ENCODE peak calls at places on chromosomes 4 and X, in five cellular contexts. One of them, this sample, is unnamed.

GRCh38 chrX:136761410-136761809 is 19.3 kb downstream of the ARHGEF6 start:
- DNase-seq in WTC11: no peak
- DNase-seq in fibroblast of mammary gland: no peak
- DNase-seq in HFF-Myc: no peak
- DNase-seq in upper lobe of left lung: no peak
- DNase-seq in this sample: no peak

GRCh38 chrX:111504941-111505340 is 6.5 kb upstream of the SERTM2 start:
- DNase-seq in WTC11: no peak
- DNase-seq in fibroblast of mammary gland: no peak
- DNase-seq in HFF-Myc: no peak
- DNase-seq in upper lobe of left lung: no peak
- DNase-seq in this sample: no peak

GRCh38 chrX:74535211-74535621 is 79.2 kb downstream of the RLIM start:
- DNase-seq in fibroblast of mammary gland: peak; percentile 68
- DNase-seq in WTC11: peak; percentile 16
- DNase-seq in HFF-Myc: peak; percentile 40
- DNase-seq in upper lobe of left lung: no peak
- DNase-seq in this sample: peak; percentile 6

GRCh38 chr4:76630748-76631147 is 195.7 kb downstream of the SHROOM3 start:
- DNase-seq in upper lobe of left lung: no peak
- DNase-seq in WTC11: no peak
- DNase-seq in HFF-Myc: no peak
- DNase-seq in fibroblast of mammary gland: no peak
- DNase-seq in this sample: no peak

GRCh38 chr4:36310793-36311192 is 29.4 kb downstream of the DTHD1 start:
- DNase-seq in fibroblast of mammary gland: no peak
- DNase-seq in WTC11: no peak
- DNase-seq in upper lobe of left lung: no peak
- DNase-seq in HFF-Myc: no peak
- DNase-seq in this sample: no peak

GRCh38 chr4:75653845-75654503 is 19.2 kb downstream of the G3BP2 start:
- DNase-seq in HFF-Myc: no peak
- DNase-seq in upper lobe of left lung: no peak
- DNase-seq in WTC11: no peak
- DNase-seq in fibroblast of mammary gland: peak; percentile 48
- DNase-seq in this sample: no peak

GRCh38 chr4:85514117-85514516 is 39.2 kb downstream of the ARHGAP24 start:
- DNase-seq in fibroblast of mammary gland: no peak
- DNase-seq in HFF-Myc: no peak
- DNase-seq in WTC11: no peak
- DNase-seq in upper lobe of left lung: no peak
- DNase-seq in this sample: no peak

GRCh38 chr4:148173397-148174017 is 268.7 kb downstream of the NR3C2 start:
- DNase-seq in HFF-Myc: no peak
- DNase-seq in fibroblast of mammary gland: peak; percentile 49
- DNase-seq in WTC11: no peak
- DNase-seq in upper lobe of left lung: peak; percentile 16
- DNase-seq in this sample: no peak

GRCh38 chr4:120291541-120291940 is 224.9 kb upstream of the MAD2L1 start:
- DNase-seq in upper lobe of left lung: no peak
- DNase-seq in WTC11: no peak
- DNase-seq in fibroblast of mammary gland: no peak
- DNase-seq in HFF-Myc: no peak
- DNase-seq in this sample: no peak

GRCh38 chrX:118179718-118180117 is 63.1 kb upstream of the KLHL13 start:
- DNase-seq in HFF-Myc: no peak
- DNase-seq in upper lobe of left lung: no peak
- DNase-seq in WTC11: no peak
- DNase-seq in fibroblast of mammary gland: no peak
- DNase-seq in this sample: no peak

GRCh38 chr4:147928400-147928799 is 196.5 kb downstream of the ARHGAP10 start:
- DNase-seq in HFF-Myc: no peak
- DNase-seq in fibroblast of mammary gland: no peak
- DNase-seq in upper lobe of left lung: no peak
- DNase-seq in WTC11: no peak
- DNase-seq in this sample: no peak

GRCh38 chr4:101126044-101126443 is 221.3 kb downstream of the PPP3CA start:
- DNase-seq in HFF-Myc: peak; percentile 12
- DNase-seq in upper lobe of left lung: no peak
- DNase-seq in fibroblast of mammary gland: peak; percentile 55
- DNase-seq in WTC11: no peak
- DNase-seq in this sample: no peak

GRCh38 chr4:67934628-67935027 is 28.7 kb downstream of the TMPRSS11A start:
- DNase-seq in fibroblast of mammary gland: no peak
- DNase-seq in WTC11: no peak
- DNase-seq in HFF-Myc: no peak
- DNase-seq in upper lobe of left lung: no peak
- DNase-seq in this sample: no peak

GRCh38 chr4:40672528-40673522 is 43.2 kb upstream of the RBM47 start:
- DNase-seq in fibroblast of mammary gland: peak; percentile 99
- DNase-seq in WTC11: peak; percentile 26
- DNase-seq in upper lobe of left lung: no peak
- DNase-seq in HFF-Myc: peak; percentile 73
- DNase-seq in this sample: no peak

GRCh38 chr4:65170768-65171514 is 499.3 kb downstream of the EPHA5 start:
- DNase-seq in upper lobe of left lung: no peak
- DNase-seq in HFF-Myc: no peak
- DNase-seq in WTC11: no peak
- DNase-seq in fibroblast of mammary gland: no peak
- DNase-seq in this sample: no peak

GRCh38 chr4:158020734-158021346 is 152.0 kb downstream of the GASK1B start:
- DNase-seq in HFF-Myc: no peak
- DNase-seq in WTC11: no peak
- DNase-seq in fibroblast of mammary gland: peak; percentile 94
- DNase-seq in upper lobe of left lung: no peak
- DNase-seq in this sample: no peak

GRCh38 chrX:84044051-84044450 is 143.9 kb downstream of the RPS6KA6 start:
- DNase-seq in fibroblast of mammary gland: no peak
- DNase-seq in upper lobe of left lung: no peak
- DNase-seq in HFF-Myc: no peak
- DNase-seq in WTC11: no peak
- DNase-seq in this sample: no peak

GRCh38 chrX:120749141-120749846 is 119.4 kb upstream of the C1GALT1C1 start:
- DNase-seq in HFF-Myc: no peak
- DNase-seq in WTC11: no peak
- DNase-seq in upper lobe of left lung: no peak
- DNase-seq in fibroblast of mammary gland: no peak
- DNase-seq in this sample: peak; percentile 5

GRCh38 chr4:154868423-154869194 is 87.5 kb downstream of the RBM46 start:
- DNase-seq in WTC11: no peak
- DNase-seq in fibroblast of mammary gland: no peak
- DNase-seq in HFF-Myc: no peak
- DNase-seq in upper lobe of left lung: no peak
- DNase-seq in this sample: no peak

GRCh38 chrX:48761674-48762471 is at the start of gene GLOD5:
- DNase-seq in WTC11: peak; percentile 76
- DNase-seq in HFF-Myc: no peak
- DNase-seq in upper lobe of left lung: peak; percentile 50
- DNase-seq in fibroblast of mammary gland: peak; percentile 3
- DNase-seq in this sample: peak; percentile 11

GRCh38 chrX:95346854-95347253 is 1337.8 kb upstream of the DIAPH2 start:
- DNase-seq in WTC11: no peak
- DNase-seq in fibroblast of mammary gland: peak; percentile 19
- DNase-seq in HFF-Myc: no peak
- DNase-seq in upper lobe of left lung: no peak
- DNase-seq in this sample: no peak

GRCh38 chr4:113445286-113445685 is 316.3 kb downstream of the CAMK2D start:
- DNase-seq in HFF-Myc: peak; percentile 59
- DNase-seq in WTC11: no peak
- DNase-seq in fibroblast of mammary gland: peak; percentile 100
- DNase-seq in upper lobe of left lung: no peak
- DNase-seq in this sample: no peak

GRCh38 chr4:185933078-185933581 is 121.1 kb upstream of the SORBS2 start:
- DNase-seq in fibroblast of mammary gland: peak; percentile 92
- DNase-seq in WTC11: no peak
- DNase-seq in upper lobe of left lung: no peak
- DNase-seq in HFF-Myc: no peak
- DNase-seq in this sample: no peak

GRCh38 chrX:1598876-1599790 is 7.7 kb downstream of the AKAP17A start:
- DNase-seq in upper lobe of left lung: no peak
- DNase-seq in fibroblast of mammary gland: no peak
- DNase-seq in HFF-Myc: no peak
- DNase-seq in WTC11: no peak
- DNase-seq in this sample: no peak

GRCh38 chrX:72540318-72540717 is 32.3 kb downstream of the HDAC8 start:
- DNase-seq in HFF-Myc: no peak
- DNase-seq in fibroblast of mammary gland: peak; percentile 59
- DNase-seq in upper lobe of left lung: no peak
- DNase-seq in WTC11: no peak
- DNase-seq in this sample: no peak

GRCh38 chrX:16882188-16882587 is 12.0 kb upstream of the RBBP7 start:
- DNase-seq in HFF-Myc: no peak
- DNase-seq in upper lobe of left lung: no peak
- DNase-seq in fibroblast of mammary gland: no peak
- DNase-seq in WTC11: no peak
- DNase-seq in this sample: peak; percentile 8

GRCh38 chr4:176767183-176767582 is 25.5 kb downstream of the VEGFC start:
- DNase-seq in HFF-Myc: no peak
- DNase-seq in WTC11: no peak
- DNase-seq in fibroblast of mammary gland: no peak
- DNase-seq in upper lobe of left lung: no peak
- DNase-seq in this sample: no peak

GRCh38 chrX:46953597-46953996 is 41.4 kb downstream of the JADE3 start:
- DNase-seq in upper lobe of left lung: no peak
- DNase-seq in HFF-Myc: no peak
- DNase-seq in WTC11: no peak
- DNase-seq in fibroblast of mammary gland: peak; percentile 29
- DNase-seq in this sample: no peak

DNA sequence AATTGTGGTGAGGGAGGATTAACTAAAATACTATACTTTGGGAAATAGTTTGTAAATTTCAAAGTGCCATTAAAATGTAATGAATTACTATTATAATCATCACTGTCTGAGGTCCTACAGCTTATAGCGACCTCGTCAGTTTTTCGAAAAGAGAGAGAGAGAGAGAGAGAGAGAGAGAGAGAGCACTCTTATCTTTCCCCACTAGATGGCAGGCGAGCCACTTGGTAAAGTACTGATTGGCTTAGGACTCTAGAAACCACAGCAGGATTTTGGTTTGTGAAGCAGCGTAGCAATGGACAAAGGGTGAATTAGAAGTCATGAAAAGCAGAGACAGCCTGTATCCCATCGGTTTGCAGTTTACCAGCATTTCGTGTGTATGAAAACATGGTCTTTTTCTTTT is 52.5 kb downstream of the LINC00632 start:
- DNase-seq in fibroblast of mammary gland: peak; percentile 76
- DNase-seq in HFF-Myc: no peak
- DNase-seq in WTC11: peak; percentile 39
- DNase-seq in upper lobe of left lung: no peak
- DNase-seq in this sample: peak; percentile 49
- TF ChIP-seq CTCF in fibroblast of mammary gland: peak; percentile 96
- TF ChIP-seq CTCF in HFF-Myc: peak; percentile 64
- TF ChIP-seq CTCF in WTC11: no peak
- TF ChIP-seq CTCF in upper lobe of left lung: no peak
- TF ChIP-seq CTCF in this sample: peak; percentile 64

DNA sequence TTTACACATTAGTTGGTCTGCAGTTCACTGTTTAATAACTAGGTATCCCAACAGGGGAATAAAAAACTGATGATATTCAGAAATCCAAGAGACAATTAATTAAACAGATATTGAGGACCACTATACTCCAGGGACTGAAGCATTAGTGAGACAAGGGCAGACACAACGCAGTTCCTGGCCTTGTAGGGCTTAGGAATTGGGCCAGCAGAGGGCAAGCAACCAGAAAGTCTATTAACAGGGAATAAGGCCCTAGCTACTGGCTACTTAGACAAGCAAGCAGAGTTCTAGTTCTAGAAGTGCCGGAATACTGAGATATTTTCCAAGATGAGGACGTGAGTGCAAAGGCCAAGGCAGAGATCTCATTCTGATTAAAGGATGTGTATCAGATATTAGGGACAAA is 58.6 kb upstream of the ADGRA3 start:
- DNase-seq in fibroblast of mammary gland: no peak
- DNase-seq in HFF-Myc: no peak
- DNase-seq in upper lobe of left lung: no peak
- DNase-seq in WTC11: no peak
- DNase-seq in this sample: no peak
- TF ChIP-seq CTCF in fibroblast of mammary gland: no peak
- TF ChIP-seq CTCF in HFF-Myc: no peak
- TF ChIP-seq CTCF in upper lobe of left lung: no peak
- TF ChIP-seq CTCF in WTC11: no peak
- TF ChIP-seq CTCF in this sample: no peak

DNA sequence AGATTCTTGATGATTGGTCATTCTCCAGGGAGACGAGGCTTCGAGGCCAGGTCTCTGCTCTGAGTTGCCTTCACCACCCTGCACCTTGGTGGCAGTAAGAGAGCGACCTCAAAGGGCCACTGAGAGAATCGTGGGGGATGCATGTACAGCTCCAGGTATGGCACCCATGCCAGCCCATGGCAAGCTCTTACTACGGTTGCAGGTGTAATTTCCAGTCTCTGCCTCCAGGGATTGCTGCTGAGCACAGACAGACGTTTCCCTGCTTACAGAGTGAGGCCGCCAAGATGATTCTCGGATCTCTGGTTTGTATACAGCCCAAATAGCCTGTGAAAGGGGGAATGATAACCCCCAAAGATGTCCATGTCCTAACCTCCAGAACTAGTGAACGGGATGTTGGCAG is 16.3 kb upstream of the DRD5 start:
- DNase-seq in WTC11: peak; percentile 63
- DNase-seq in upper lobe of left lung: no peak
- DNase-seq in HFF-Myc: no peak
- DNase-seq in fibroblast of mammary gland: peak; percentile 2
- DNase-seq in this sample: peak; percentile 25
- TF ChIP-seq CTCF in WTC11: peak; percentile 72
- TF ChIP-seq CTCF in upper lobe of left lung: peak; percentile 30
- TF ChIP-seq CTCF in HFF-Myc: peak; percentile 20
- TF ChIP-seq CTCF in fibroblast of mammary gland: peak; percentile 19
- TF ChIP-seq CTCF in this sample: peak; percentile 51

GRCh38 chr4:1348014-1348513 is 1.1 kb downstream of the UVSSA start:
- DNase-seq in upper lobe of left lung: peak; percentile 45
- DNase-seq in fibroblast of mammary gland: no peak
- DNase-seq in HFF-Myc: no peak
- DNase-seq in WTC11: no peak
- DNase-seq in this sample: no peak

GRCh38 chr4:1344696-1345095 is 2.3 kb upstream of the UVSSA start:
- DNase-seq in WTC11: no peak
- DNase-seq in upper lobe of left lung: peak; percentile 31
- DNase-seq in fibroblast of mammary gland: no peak
- DNase-seq in HFF-Myc: no peak
- DNase-seq in this sample: no peak

GRCh38 chr4:1346781-1347409 is at the start of gene UVSSA:
- DNase-seq in WTC11: peak; percentile 100
- DNase-seq in HFF-Myc: peak; percentile 97
- DNase-seq in upper lobe of left lung: peak; percentile 100
- DNase-seq in fibroblast of mammary gland: peak; percentile 99
- DNase-seq in this sample: peak; percentile 100

GRCh38 chr4:1347410-1347864 is 429 bp downstream of the UVSSA start:
- DNase-seq in upper lobe of left lung: no peak
- DNase-seq in WTC11: peak; percentile 64
- DNase-seq in HFF-Myc: peak; percentile 45
- DNase-seq in fibroblast of mammary gland: peak; percentile 89
- DNase-seq in this sample: no peak

GRCh38 chr4:1345905-1346780 is 865 bp upstream of the UVSSA start:
- DNase-seq in upper lobe of left lung: peak; percentile 93
- DNase-seq in HFF-Myc: no peak
- DNase-seq in WTC11: peak; percentile 63
- DNase-seq in fibroblast of mammary gland: peak; percentile 17
- DNase-seq in this sample: peak; percentile 77
- TF ChIP-seq CTCF in upper lobe of left lung: no peak
- TF ChIP-seq CTCF in HFF-Myc: no peak
- TF ChIP-seq CTCF in WTC11: no peak
- TF ChIP-seq CTCF in fibroblast of mammary gland: no peak
- TF ChIP-seq CTCF in this sample: no peak

This sample was measured in nephron progenitor cell.